ENCODE peak calls at places on chromosomes 16 and 17, in five cellular contexts. U is AG10803, S is AG09309, Z is fibroblast of the aortic adventitia, H is heart left ventricle. L is an unnamed sample.

GRCh38 chr17:45314761-45315549 is 1.9 kb downstream of the MAP3K14 start:
- DNase-seq in H (no peak), Z (no peak), U (no peak), S (no peak), L (no peak)

GRCh38 chr16:81866820-81867440 is 87.8 kb downstream of the PLCG2 start:
- DNase-seq in S (no peak), U (no peak), H (peak; percentile 70), Z (no peak), L (no peak)

GRCh38 chr16:19294156-19294649 is 8.7 kb downstream of the CLEC19A start:
- DNase-seq in U (no peak), Z (no peak), H (peak; percentile 58), S (no peak), L (no peak)

GRCh38 chr17:42188749-42189650 is 3.7 kb upstream of the HCRT start:
- DNase-seq in Z (no peak), S (no peak), H (no peak), U (peak; percentile 12), L (no peak)

GRCh38 chr17:3730881-3731429 is 7.3 kb downstream of the HASPIN start:
- DNase-seq in U (peak; percentile 63), Z (peak; percentile 49), H (no peak), S (no peak), L (peak; percentile 56)

GRCh38 chr17:79842656-79843474 is 3.6 kb upstream of the CBX4 start:
- DNase-seq in S (no peak), Z (peak; percentile 15), H (no peak), U (no peak), L (no peak)

GRCh38 chr16:11481987-11482386 is 104.7 kb downstream of the LITAF start:
- DNase-seq in Z (no peak), U (peak; percentile 25), S (no peak), H (no peak), L (peak; percentile 69)

GRCh38 chr17:49548506-49549310 is 27.0 kb upstream of the NXPH3 start:
- DNase-seq in U (peak; percentile 36), S (no peak), H (peak; percentile 64), Z (peak; percentile 55), L (peak; percentile 62)

GRCh38 chr17:40687106-40687505 is 16.4 kb downstream of the KRT24 start:
- DNase-seq in Z (no peak), U (no peak), S (no peak), H (no peak), L (no peak)

GRCh38 chr17:70791748-70792443 is 622.6 kb downstream of the KCNJ2 start:
- DNase-seq in U (no peak), Z (no peak), S (no peak), H (no peak), L (no peak)

GRCh38 chr17:7293131-7293557 is 1.3 kb downstream of the YBX2 start:
- DNase-seq in U (no peak), Z (no peak), S (no peak), H (no peak), L (peak; percentile 43)

GRCh38 chr16:2277466-2278271 is 9.7 kb upstream of the RNPS1 start:
- DNase-seq in H (no peak), U (no peak), Z (no peak), S (no peak), L (no peak)

GRCh38 chr17:29645516-29646051 is 22.9 kb upstream of the CORO6 start:
- DNase-seq in S (peak; percentile 64), H (peak; percentile 85), U (peak; percentile 94), Z (peak; percentile 98), L (peak; percentile 97)

GRCh38 chr17:29640981-29641642 is 18.4 kb upstream of the CORO6 start:
- DNase-seq in Z (no peak), H (no peak), U (no peak), S (no peak), L (no peak)

GRCh38 chr17:29640413-29640812 is 17.7 kb upstream of the CORO6 start:
- DNase-seq in Z (peak; percentile 66), H (no peak), U (peak; percentile 66), S (peak; percentile 50), L (peak; percentile 81)

GRCh38 chr17:29643817-29644160 is 21.1 kb upstream of the CORO6 start:
- DNase-seq in U (no peak), S (no peak), H (no peak), Z (no peak), L (no peak)

GRCh38 chr17:29642171-29642611 is 19.5 kb upstream of the CORO6 start:
- DNase-seq in Z (no peak), H (no peak), S (no peak), U (no peak), L (no peak)
- H3K4me3 ChIP-seq in Z (no peak overlapping the region), H (no peak overlapping the region), S (no peak overlapping the region), U (no peak overlapping the region), L (no peak overlapping the region)

GRCh38 chr17:81993726-81994592 is 16.5 kb downstream of the ASPSCR1 start:
- DNase-seq in U (no peak), S (no peak), Z (no peak), H (no peak), L (no peak)

GRCh38 chr17:81990836-81991683 is 13.6 kb downstream of the ASPSCR1 start:
- DNase-seq in U (no peak), S (no peak), Z (no peak), H (no peak), L (no peak)

GRCh38 chr17:81995463-81996231 is 18.2 kb downstream of the ASPSCR1 start:
- DNase-seq in S (no peak), U (no peak), H (no peak), Z (no peak), L (no peak)

GRCh38 chr17:81994593-81995462 is 17.4 kb downstream of the ASPSCR1 start:
- DNase-seq in Z (no peak), U (no peak), H (no peak), S (no peak), L (no peak)

GRCh38 chr17:81991684-81992513 is 14.5 kb downstream of the ASPSCR1 start:
- DNase-seq in U (peak; percentile 72), Z (peak; percentile 62), S (no peak), H (peak; percentile 90), L (peak; percentile 4)
- TF ChIP-seq CTCF in U (no peak), Z (no peak), S (no peak), H (no peak), L (no peak)

GRCh38 chr17:82205720-82206508 is 6.7 kb downstream of the CCDC57 start:
- DNase-seq in Z (peak; percentile 88), S (no peak), U (peak; percentile 86), H (peak; percentile 81), L (peak; percentile 92)
- H3K4me3 ChIP-seq in Z (no peak overlapping the region), S (no peak overlapping the region), U (no peak overlapping the region), H (peak overlapping the region; percentile 35), L (no peak overlapping the region)

GRCh38 chr16:61934591-61934990 is 101.6 kb downstream of the CDH8 start:
- DNase-seq in Z (no peak), H (no peak), U (no peak), S (no peak), L (no peak)

GRCh38 chr16:61937646-61938045 is 98.6 kb downstream of the CDH8 start:
- DNase-seq in S (no peak), H (no peak), Z (no peak), U (no peak), L (no peak)

GRCh38 chr16:61936522-61936921 is 99.7 kb downstream of the CDH8 start:
- DNase-seq in U (no peak), Z (no peak), H (no peak), S (no peak), L (no peak)
- TF ChIP-seq CTCF in U (peak; percentile 7), Z (no peak), H (no peak), S (no peak), L (peak; percentile 14)

GRCh38 chr16:70527315-70527996 is 3.8 kb downstream of the SF3B3 start:
- DNase-seq in U (no peak), H (no peak), Z (no peak), S (no peak), L (no peak)
- H3K4me3 ChIP-seq in U (no peak overlapping the region), H (no peak overlapping the region), Z (no peak overlapping the region), S (no peak overlapping the region), L (no peak overlapping the region)

GRCh38 chr16:13896543-13897182 is 23.3 kb upstream of the ERCC4 start:
- DNase-seq in Z (no peak), U (no peak), H (no peak), S (no peak), L (no peak)
- TF ChIP-seq CTCF in Z (peak; percentile 23), U (peak; percentile 37), H (no peak), S (peak; percentile 33), L (peak; percentile 31)